ENCODE peak calls at places on chromosomes 5 and 9, in ten cellular contexts. W is smooth muscle cell of the brain vasculature, U is naive B cell, G is left ventricle myocardium inferior, T is fibroblast of the aortic adventitia, V is breast epithelium, R is NCI-H82, P is SW480, Z is NAMALWA, S is HT-29. N is an unnamed sample.

GRCh38 chr5:27041372-27041771 is 3.0 kb upstream of the CDH9 start:
- DNase-seq in U (no peak), Z (no peak), S (no peak), G (no peak), V (no peak), P (no peak), W (no peak), R (peak), T (no peak), N (no peak)

GRCh38 chr5:149809919-149810691 is 80.0 kb downstream of the PPARGC1B start:
- DNase-seq in Z (no peak), G (no peak), P (no peak), V (no peak), S (no peak), T (no peak), U (no peak), R (no peak), W (no peak), N (no peak)

GRCh38 chr9:133774799-133775198 is 36.6 kb upstream of the SARDH start:
- DNase-seq in W (no peak), V (no peak), P (no peak), Z (no peak), S (no peak), G (peak), T (no peak), U (no peak), R (no peak), N (no peak)

GRCh38 chr5:142782976-142783539 is 12.9 kb downstream of the ARHGAP26 start:
- DNase-seq in V (no peak), R (no peak), S (no peak), Z (no peak), G (peak), P (no peak), T (no peak), U (no peak), W (no peak), N (peak)

GRCh38 chr5:66994790-66995189 is 201.8 kb downstream of the CD180 start:
- DNase-seq in U (no peak), P (no peak), S (peak), T (no peak), G (no peak), V (no peak), W (no peak), R (no peak), Z (no peak), N (no peak)

GRCh38 chr9:9790216-9790872 is 822.5 kb downstream of the PTPRD start:
- DNase-seq in W (peak), U (peak), P (peak), S (peak), V (no peak), G (no peak), T (peak), Z (peak), R (peak), N (no peak)

GRCh38 chr5:109319351-109319750 is 90.4 kb downstream of the PJA2 start:
- DNase-seq in W (no peak), Z (no peak), P (no peak), G (no peak), V (no peak), S (no peak), T (no peak), R (no peak), U (no peak), N (no peak)

GRCh38 chr9:108640211-108640610 is 215.6 kb downstream of the ACTL7B start:
- DNase-seq in P (no peak), U (no peak), Z (no peak), V (no peak), S (no peak), W (no peak), R (no peak), T (peak), G (no peak), N (no peak)

GRCh38 chr5:91727452-91727851 is 344.3 kb upstream of the ARRDC3 start:
- DNase-seq in G (no peak), P (no peak), W (no peak), S (no peak), T (no peak), Z (no peak), V (no peak), U (no peak), R (peak), N (no peak)

GRCh38 chr9:5708414-5708813 is 79.5 kb downstream of the RIC1 start:
- DNase-seq in Z (peak), R (no peak), P (no peak), S (no peak), U (no peak), W (no peak), V (no peak), G (no peak), T (no peak), N (no peak)

GRCh38 chr9:133843250-133843649 is 105.1 kb upstream of the SARDH start:
- DNase-seq in P (no peak), R (no peak), U (no peak), T (no peak), V (no peak), G (no peak), Z (no peak), S (no peak), W (no peak), N (no peak)

GRCh38 chr9:87115790-87116189 is 168.5 kb upstream of the GAS1 start:
- DNase-seq in V (no peak), R (no peak), Z (no peak), G (no peak), S (no peak), W (no peak), T (peak), P (no peak), U (no peak), N (no peak)

GRCh38 chr9:137000177-137000930 is 4.0 kb upstream of the CLIC3 start:
- DNase-seq in T (peak), W (no peak), U (peak), G (no peak), V (no peak), P (no peak), Z (peak), R (no peak), S (no peak), N (no peak)

GRCh38 chr9:36961051-36961450 is 73.0 kb downstream of the PAX5 start:
- DNase-seq in V (no peak), R (no peak), W (no peak), S (no peak), Z (no peak), T (no peak), P (no peak), U (no peak), G (no peak), N (no peak)

GRCh38 chr9:131065599-131065998 is 30.7 kb upstream of the AIF1L start:
- DNase-seq in T (no peak), Z (no peak), R (no peak), P (no peak), S (no peak), U (no peak), G (no peak), V (no peak), W (no peak), N (no peak)

GRCh38 chr5:74221413-74221812 is 419.1 kb downstream of the ENC1 start:
- DNase-seq in G (no peak), Z (no peak), R (no peak), T (no peak), W (no peak), U (no peak), S (no peak), P (no peak), V (no peak), N (no peak)

GRCh38 chr5:125480901-125481300 is 734.5 kb upstream of the ZNF608 start:
- DNase-seq in S (no peak), V (no peak), W (no peak), P (no peak), Z (no peak), R (peak), G (no peak), T (peak), U (no peak), N (no peak)

GRCh38 chr9:134944351-134944802 is 26.7 kb upstream of the FCN1 start:
- DNase-seq in Z (no peak), R (peak), P (no peak), G (no peak), U (no peak), V (no peak), T (peak), S (no peak), W (no peak), N (peak)

GRCh38 chr5:91556-92263 is at the start of gene PLEKHG4B:
- DNase-seq in G (no peak), R (peak), V (peak), W (no peak), U (peak), S (no peak), Z (no peak), T (no peak), P (peak), N (no peak)